ENCODE peak calls at places on chromosomes 16 and 17, in nine cellular contexts. K, N, P, D, G, T, V, C and Z are unnamed samples.

GRCh38 chr16:88633684-88634140 is 4.7 kb upstream of the IL17C start:
- DNase-seq in K (no peak), N (no peak), P (no peak), D (peak), G (peak), T (no peak), V (no peak), C (no peak), Z (peak)

GRCh38 chr17:28563475-28563874 is 7.8 kb downstream of the PIGS start:
- DNase-seq in K (no peak), N (no peak), P (no peak), D (no peak), G (no peak), T (no peak), V (no peak), C (no peak), Z (no peak)

GRCh38 chr17:74430706-74431567 is 951 bp upstream of the GPRC5C start:
- DNase-seq in K (no peak), N (no peak), P (peak), D (no peak), G (peak), T (peak), V (peak), C (peak), Z (peak)

GRCh38 chr17:43940630-43941029 is 1.6 kb downstream of the PPY start:
- DNase-seq in K (no peak), N (no peak), P (peak), D (no peak), G (peak), T (no peak), V (peak), C (no peak), Z (no peak)

GRCh38 chr16:50574852-50575251 is 26.7 kb downstream of the NKD1 start:
- DNase-seq in K (no peak), N (no peak), P (no peak), D (no peak), G (no peak), T (no peak), V (no peak), C (no peak), Z (no peak)

GRCh38 chr16:4337540-4338088 is 13.5 kb downstream of the PAM16 start:
- DNase-seq in K (no peak), N (no peak), P (no peak), D (no peak), G (no peak), T (no peak), V (no peak), C (no peak), Z (no peak)

GRCh38 chr17:1360975-1361374 is 39.0 kb downstream of the YWHAE start:
- DNase-seq in K (no peak), N (no peak), P (no peak), D (no peak), G (no peak), T (no peak), V (no peak), C (no peak), Z (no peak)

GRCh38 chr16:56911771-56912541 is 20.0 kb upstream of the HERPUD1 start:
- DNase-seq in K (no peak), N (no peak), P (no peak), D (no peak), G (no peak), T (no peak), V (no peak), C (no peak), Z (peak)

GRCh38 chr16:25210758-25211157 is 6.0 kb upstream of the AQP8 start:
- DNase-seq in K (no peak), N (peak), P (no peak), D (no peak), G (no peak), T (no peak), V (peak), C (no peak), Z (no peak)

GRCh38 chr17:78617371-78618061 is 40.3 kb upstream of the DNAH17 start:
- DNase-seq in K (no peak), N (no peak), P (no peak), D (no peak), G (no peak), T (no peak), V (no peak), C (no peak), Z (no peak)

GRCh38 chr16:85284138-85284897 is 172.0 kb upstream of the CIBAR2 start:
- DNase-seq in K (no peak), N (no peak), P (peak), D (no peak), G (no peak), T (no peak), V (no peak), C (no peak), Z (no peak)

GRCh38 chr17:61486135-61487120 is 34.2 kb downstream of the TBX4 start:
- DNase-seq in K (no peak), N (no peak), P (no peak), D (no peak), G (no peak), T (no peak), V (no peak), C (no peak), Z (no peak)

GRCh38 chr16:83040174-83040573 is 413.4 kb downstream of the CDH13 start:
- DNase-seq in K (no peak), N (no peak), P (no peak), D (no peak), G (no peak), T (no peak), V (no peak), C (no peak), Z (no peak)

GRCh38 chr16:59737274-59737673 is 1003.2 kb upstream of the GOT2 start:
- DNase-seq in K (no peak), N (no peak), P (no peak), D (no peak), G (no peak), T (no peak), V (no peak), C (no peak), Z (no peak)

GRCh38 chr17:13153036-13153435 is 135.2 kb upstream of the ELAC2 start:
- DNase-seq in K (no peak), N (no peak), P (no peak), D (no peak), G (no peak), T (no peak), V (no peak), C (no peak), Z (no peak)

GRCh38 chr16:57795431-57795878 is 6.8 kb downstream of the KIFC3 start:
- DNase-seq in K (no peak), N (no peak), P (peak), D (peak), G (peak), T (no peak), V (peak), C (peak), Z (peak)

GRCh38 chr16:47016700-47017133 is 43.2 kb upstream of the DNAJA2 start:
- DNase-seq in K (no peak), N (no peak), P (no peak), D (no peak), G (no peak), T (no peak), V (peak), C (no peak), Z (no peak)

GRCh38 chr16:12791340-12791739 is 12.3 kb downstream of the CPPED1 start:
- DNase-seq in K (no peak), N (no peak), P (no peak), D (no peak), G (no peak), T (no peak), V (no peak), C (no peak), Z (no peak)

GRCh38 chr17:18245038-18245776 is 13.3 kb downstream of the FLII start:
- DNase-seq in K (no peak), N (no peak), P (no peak), D (no peak), G (no peak), T (no peak), V (no peak), C (no peak), Z (no peak)

GRCh38 chr16:84606081-84606875 is 11.6 kb downstream of the COTL1 start:
- DNase-seq in K (no peak), N (no peak), P (no peak), D (peak), G (no peak), T (no peak), V (no peak), C (no peak), Z (no peak)

GRCh38 chr17:82489851-82490511 is 29.6 kb upstream of the FOXK2 start:
- DNase-seq in K (no peak), N (no peak), P (no peak), D (no peak), G (no peak), T (no peak), V (no peak), C (no peak), Z (no peak)

GRCh38 chr17:6456914-6457687 is 12.8 kb downstream of the PIMREG start:
- DNase-seq in K (no peak), N (no peak), P (no peak), D (no peak), G (no peak), T (no peak), V (no peak), C (peak), Z (peak)